ENCODE peak calls at places on chromosomes 5 and 9, in nine cellular contexts. I, G, W, F, V, D, M, J and O are unnamed samples.
A peak's percentile ranks its signal among the peaks of the same experiment; 100 is the strongest.

GRCh38 chr9:116275418-116276295 is 122.1 kb downstream of the PAPPA start:
- DNase-seq in V (peak; percentile 22), J (no peak), D (no peak), W (no peak), I (peak; percentile 87), F (no peak), M (no peak), G (peak; percentile 22), O (no peak)

GRCh38 chr5:132473019-132473531 is 17.5 kb downstream of the IRF1 start:
- DNase-seq in F (peak; percentile 56), I (no peak), V (no peak), J (no peak), M (peak; percentile 75), W (no peak), G (no peak), D (peak; percentile 79), O (no peak)

GRCh38 chr5:73443725-73444498 is 4.7 kb downstream of the FOXD1 start:
- DNase-seq in V (no peak), G (peak; percentile 52), M (no peak), I (no peak), D (no peak), W (no peak), J (no peak), F (no peak), O (no peak)

GRCh38 chr5:98839469-98840383 is 66.3 kb downstream of the RGMB start:
- DNase-seq in W (no peak), F (no peak), M (no peak), V (no peak), I (peak; percentile 20), G (no peak), J (no peak), D (no peak), O (no peak)

GRCh38 chr5:56259002-56259511 is 25.9 kb upstream of the ANKRD55 start:
- DNase-seq in G (no peak), M (no peak), D (no peak), V (peak; percentile 87), J (peak; percentile 37), W (peak; percentile 43), F (no peak), I (peak; percentile 96), O (no peak)

GRCh38 chr5:58454025-58454424 is 5.9 kb downstream of the PLK2 start:
- DNase-seq in F (no peak), M (no peak), I (no peak), V (no peak), G (no peak), W (no peak), D (no peak), J (no peak), O (no peak)

GRCh38 chr5:177312649-177313181 is 1.0 kb upstream of the MXD3 start:
- DNase-seq in G (peak; percentile 48), W (no peak), M (peak; percentile 86), D (no peak), J (no peak), V (no peak), F (peak; percentile 62), I (peak; percentile 13), O (no peak)

GRCh38 chr5:149471406-149472183 is 79.6 kb downstream of the CSNK1A1 start:
- DNase-seq in W (no peak), M (no peak), F (peak; percentile 56), J (peak; percentile 59), G (no peak), I (peak; percentile 67), V (no peak), D (no peak), O (no peak)

GRCh38 chr5:179974946-179975712 is 67.4 kb upstream of the TBC1D9B start:
- DNase-seq in W (no peak), G (peak; percentile 56), V (peak; percentile 7), M (peak; percentile 46), F (no peak), D (peak; percentile 18), J (no peak), I (no peak), O (no peak)

GRCh38 chr5:169243651-169244422 is 57.1 kb downstream of the SLIT3 start:
- DNase-seq in W (no peak), G (no peak), D (no peak), J (no peak), F (no peak), M (no peak), I (no peak), V (no peak), O (no peak)
- TF ChIP-seq CTCF in W (no peak), G (no peak), D (no peak), J (no peak), F (no peak), M (no peak), I (no peak), V (no peak), O (no peak)

GRCh38 chr5:11075010-11075860 is 314.2 kb upstream of the DAP start:
- DNase-seq in W (no peak), J (no peak), M (no peak), F (no peak), V (no peak), I (no peak), D (no peak), G (no peak), O (no peak)
- TF ChIP-seq CTCF in W (peak; percentile 30), J (no peak), M (no peak), F (no peak), V (no peak), I (no peak), D (no peak), G (peak; percentile 21), O (no peak)

DNA sequence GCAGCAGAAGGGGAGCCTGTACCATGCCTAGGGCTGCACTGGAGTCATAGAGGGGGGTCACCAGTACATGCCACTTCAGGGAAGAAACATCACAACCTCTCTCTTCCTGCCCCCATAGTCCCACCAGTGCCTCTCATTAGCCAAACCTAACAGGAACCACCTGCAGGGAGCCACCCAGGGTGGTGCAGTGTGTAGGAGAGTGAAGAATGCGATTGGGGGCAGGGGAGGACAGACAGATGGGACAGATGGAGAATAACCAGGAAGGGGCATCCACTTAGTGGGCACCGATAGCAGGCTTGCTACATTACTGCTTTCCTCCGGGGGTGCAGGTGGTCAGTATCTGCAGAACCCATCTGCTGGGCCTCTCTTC is 19.2 kb downstream of the DAPK1 start:
- DNase-seq in M (no peak), D (no peak), F (no peak), G (no peak), J (no peak), V (no peak), I (no peak), W (no peak), O (no peak)
- TF ChIP-seq CTCF in M (no peak), D (no peak), F (no peak), G (no peak), J (no peak), V (no peak), I (no peak), W (no peak), O (no peak)

GRCh38 chr9:69898714-69899209 is 78.1 kb downstream of the CFAP95 start:
- DNase-seq in M (no peak), G (no peak), W (peak; percentile 59), D (no peak), V (peak; percentile 86), F (no peak), J (peak; percentile 76), I (peak; percentile 98), O (no peak)

GRCh38 chr9:69900406-69900805 is 79.8 kb downstream of the CFAP95 start:
- DNase-seq in V (no peak), J (no peak), W (no peak), F (no peak), G (no peak), D (no peak), I (peak; percentile 81), M (no peak), O (no peak)

GRCh38 chr9:69895185-69895584 is 74.6 kb downstream of the CFAP95 start:
- DNase-seq in G (no peak), M (no peak), J (no peak), I (no peak), W (no peak), D (no peak), V (no peak), F (no peak), O (no peak)

GRCh38 chr9:69895659-69896058 is 75.0 kb downstream of the CFAP95 start:
- DNase-seq in I (no peak), G (no peak), J (no peak), W (no peak), M (no peak), D (no peak), F (no peak), V (no peak), O (no peak)

GRCh38 chr9:69899491-69899890 is 78.9 kb downstream of the CFAP95 start:
- DNase-seq in J (no peak), W (no peak), G (no peak), V (no peak), I (no peak), F (no peak), D (no peak), M (no peak), O (no peak)
- TF ChIP-seq CTCF in J (no peak), W (no peak), G (no peak), V (no peak), I (no peak), F (no peak), D (no peak), M (no peak), O (no peak)

GRCh38 chr9:81552571-81552970 is 136.8 kb downstream of the TLE1 start:
- DNase-seq in D (no peak), G (no peak), I (no peak), W (no peak), V (no peak), M (no peak), F (no peak), J (no peak), O (no peak)
- TF ChIP-seq CTCF in D (no peak), G (no peak), I (no peak), W (no peak), V (no peak), M (no peak), F (no peak), J (no peak), O (no peak)

DNA sequence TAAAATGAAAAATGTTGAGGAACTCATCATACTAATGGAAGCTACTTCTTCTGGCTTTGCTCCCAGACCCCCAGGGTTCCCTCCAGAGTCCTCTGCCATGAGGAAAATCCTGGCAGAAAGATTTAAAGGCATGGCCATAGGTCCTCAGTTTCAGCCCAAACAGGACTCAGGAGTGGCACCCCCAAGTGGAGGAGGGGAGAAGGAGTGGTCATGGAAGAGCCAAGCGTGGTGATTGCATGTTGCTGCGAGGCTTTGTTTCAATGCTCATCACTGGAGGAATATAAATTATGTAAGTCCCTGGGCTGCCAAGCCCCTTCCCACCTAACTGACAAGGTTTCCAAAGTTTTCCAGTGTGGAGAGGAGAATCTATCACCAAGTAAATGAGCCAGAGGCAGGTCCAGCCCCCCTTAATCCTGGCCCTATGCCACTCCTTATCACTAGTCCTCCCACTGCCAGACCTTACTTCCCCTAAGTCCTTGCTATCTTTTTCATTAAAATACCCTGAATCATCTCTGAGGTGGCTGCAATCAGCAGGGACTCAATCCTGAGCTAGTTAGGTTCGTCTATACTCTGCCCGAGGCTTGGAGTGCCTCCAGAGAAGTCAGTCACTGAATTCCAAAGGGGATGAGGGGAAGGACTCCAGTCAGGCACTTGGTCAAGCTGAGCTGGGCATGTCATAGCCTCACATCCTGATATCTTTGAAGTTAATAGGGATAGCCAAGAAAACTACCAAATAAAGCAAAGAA is 70.7 kb upstream of the TAF1L start:
- DNase-seq in M (no peak), J (no peak), V (no peak), W (no peak), F (no peak), G (no peak), D (no peak), I (peak; percentile 89), O (no peak)
- TF ChIP-seq CTCF in M (no peak), J (no peak), V (no peak), W (no peak), F (no peak), G (no peak), D (no peak), I (no peak), O (no peak)

GRCh38 chr9:121634800-121635261 is 16.6 kb upstream of the DAB2IP start:
- DNase-seq in J (peak; percentile 42), M (no peak), G (peak; percentile 68), V (no peak), I (no peak), D (no peak), F (no peak), W (no peak), O (no peak)
- TF ChIP-seq CTCF in J (no peak), M (peak; percentile 31), G (peak; percentile 75), V (peak; percentile 48), I (peak; percentile 52), D (no peak), F (peak; percentile 21), W (peak; percentile 63), O (no peak)